ENCODE peak calls at places on chromosomes 5 and 9, in nine cellular contexts. W is 8988T; H is astrocyte of the cerebellum; Q is ureter; T is stimulated activated CD8-positive, alpha-beta memory T cell treated with anti-CD3 and anti-CD28 coated beads, Interleukin-12 subunit alpha, Interleukin-12 subunit beta, amount 100 ng/mL, for 1 hour; D is A172; N is AG09319; Z is activated CD4-positive, alpha-beta T cell treated with anti-CD3 and anti-CD28 coated beads, Interleukin-2, amount 10 ng/mL, durations not matched to agents 24 days and 14 days; B is AG09309. V is an unnamed sample.

GRCh38 chr5:130222638-130223037 is 318.4 kb downstream of the CHSY3 start:
- DNase-seq in W (no peak), H (peak), Q (no peak), T (no peak), D (peak), N (no peak), Z (no peak), B (no peak), V (no peak)

GRCh38 chr9:92328225-92328624 is 2.5 kb downstream of the CENPP start:
- DNase-seq in W (no peak), H (peak), Q (no peak), T (no peak), D (peak), N (peak), Z (no peak), B (no peak), V (peak)

GRCh38 chr9:120904061-120904998 is 22.3 kb downstream of the TRAF1 start:
- DNase-seq in W (no peak), H (no peak), Q (no peak), T (no peak), D (no peak), N (no peak), Z (peak), B (no peak), V (no peak)

GRCh38 chr5:5344051-5344571 is 78.4 kb upstream of the ICE1 start:
- DNase-seq in W (no peak), H (no peak), Q (no peak), T (no peak), D (no peak), N (no peak), Z (no peak), B (no peak), V (no peak)

GRCh38 chr9:99607852-99608448 is 213.7 kb upstream of the NR4A3 start:
- DNase-seq in W (no peak), H (no peak), Q (no peak), T (no peak), D (no peak), N (no peak), Z (no peak), B (no peak), V (no peak)

GRCh38 chr5:43156388-43156787 is 35.6 kb upstream of the NIM1K start:
- DNase-seq in W (no peak), H (no peak), Q (no peak), T (no peak), D (no peak), N (no peak), Z (no peak), B (no peak), V (no peak)

GRCh38 chr5:15009420-15009819 is 137.8 kb upstream of the ANKH start:
- DNase-seq in W (no peak), H (peak), Q (no peak), T (no peak), D (peak), N (peak), Z (no peak), B (no peak), V (no peak)

GRCh38 chr5:140345919-140346347 is 470 bp downstream of the HBEGF start:
- DNase-seq in W (peak), H (peak), Q (peak), T (no peak), D (peak), N (no peak), Z (no peak), B (no peak), V (no peak)

GRCh38 chr9:38319496-38320173 is 72.9 kb upstream of the ALDH1B1 start:
- DNase-seq in W (no peak), H (no peak), Q (no peak), T (no peak), D (no peak), N (no peak), Z (no peak), B (no peak), V (no peak)

GRCh38 chr9:98117984-98118639 is 910 bp downstream of the TRIM14 start:
- DNase-seq in W (peak), H (no peak), Q (no peak), T (peak), D (no peak), N (no peak), Z (peak), B (no peak), V (peak)

GRCh38 chr5:405421-405820 is 37.6 kb upstream of the EXOC3 start:
- DNase-seq in W (no peak), H (no peak), Q (no peak), T (no peak), D (no peak), N (no peak), Z (no peak), B (no peak), V (no peak)

GRCh38 chr9:109247228-109247627 is 73.6 kb downstream of the EPB41L4B start:
- DNase-seq in W (no peak), H (no peak), Q (no peak), T (no peak), D (no peak), N (no peak), Z (no peak), B (no peak), V (no peak)

GRCh38 chr9:128011071-128011817 is 30.5 kb upstream of the EEIG1 start:
- DNase-seq in W (no peak), H (no peak), Q (no peak), T (no peak), D (no peak), N (no peak), Z (no peak), B (no peak), V (peak)

V was measured in HL-60.